ENCODE peak calls at places on chromosomes 7 and 10, in five cellular contexts. K is kidney epithelial cell, J is BE2C, V is psoas muscle, X is dorsolateral prefrontal cortex. O is an unnamed sample.

GRCh38 chr7:22586806-22587180 is 86.8 kb upstream of the STEAP1B start:
- DNase-seq in J (no peak), V (no peak), K (no peak), X (no peak), O (peak)

GRCh38 chr10:31129880-31130405 is 98.3 kb upstream of the ZNF438 start:
- DNase-seq in X (no peak), K (no peak), J (no peak), V (no peak), O (no peak)

GRCh38 chr7:1418505-1419309 is 40.6 kb downstream of the MICALL2 start:
- DNase-seq in K (no peak), V (no peak), J (peak), X (no peak), O (peak)

GRCh38 chr10:118166951-118167350 is 120.2 kb upstream of the RAB11FIP2 start:
- DNase-seq in X (no peak), K (no peak), J (no peak), V (no peak), O (no peak)

GRCh38 chr7:229184-229964 is 37.0 kb downstream of the FAM20C start:
- DNase-seq in X (peak), J (no peak), K (peak), V (peak), O (peak)

GRCh38 chr10:96465599-96465998 is 48.1 kb downstream of the TLL2 start:
- DNase-seq in K (no peak), V (no peak), X (no peak), J (no peak), O (no peak)

GRCh38 chr10:129705676-129706075 is 238.6 kb downstream of the MGMT start:
- DNase-seq in K (no peak), X (no peak), V (no peak), J (no peak), O (no peak)

GRCh38 chr10:43843331-43844101 is 194.8 kb upstream of the ZNF32 start:
- DNase-seq in X (no peak), V (peak), K (no peak), J (peak), O (peak)

GRCh38 chr10:101292194-101293006 is 61.6 kb upstream of the BTRC start:
- DNase-seq in K (no peak), J (peak), V (peak), X (peak), O (peak)

GRCh38 chr10:58704226-58705200 is 191.8 kb downstream of the BICC1 start:
- DNase-seq in V (no peak), J (peak), K (no peak), X (no peak), O (no peak)

DNA sequence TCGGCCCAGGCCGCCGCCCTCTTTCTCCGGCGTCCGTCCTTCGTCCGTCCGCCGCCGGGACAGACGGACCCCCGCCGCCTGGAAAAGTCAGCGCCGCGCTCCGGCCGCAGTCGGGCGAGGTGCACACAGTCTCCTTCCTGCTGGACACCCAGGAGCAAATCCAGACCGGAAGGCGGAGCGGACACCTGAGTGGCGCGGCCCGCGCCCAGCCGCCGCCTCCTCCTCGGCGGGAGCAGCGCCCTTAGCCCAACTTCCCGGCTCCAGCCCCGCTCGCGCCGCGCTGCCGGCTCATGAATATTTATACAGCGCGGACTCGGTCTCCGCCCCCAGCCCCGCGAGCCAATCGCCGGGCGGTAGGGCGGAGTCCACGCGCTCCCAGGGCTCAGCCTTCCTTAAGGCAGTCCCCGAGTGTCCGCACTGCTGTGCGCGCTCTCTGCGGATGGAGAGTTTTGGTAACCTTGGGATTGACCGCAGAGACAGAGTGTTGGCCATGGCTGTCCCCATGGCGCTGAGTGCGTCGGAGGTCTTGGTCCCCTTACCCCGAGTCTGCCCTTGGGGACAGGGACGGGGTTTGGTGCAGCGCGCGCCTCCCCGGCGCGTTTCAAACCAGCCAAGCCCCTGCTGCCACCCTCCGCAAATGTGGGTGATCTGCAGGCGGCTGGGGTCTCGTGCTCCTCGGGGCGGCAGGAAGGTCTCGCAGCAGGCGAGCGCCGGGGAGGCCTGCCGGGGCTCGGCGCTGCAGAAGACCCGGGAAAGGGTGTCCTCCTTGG is at the start of gene FZD8:
- DNase-seq in V (peak), J (peak), X (peak), K (peak), O (peak)
- TF ChIP-seq CTCF in V (peak), J (peak), X (peak), K (peak), O (no peak)

GRCh38 chr7:106178593-106179134 is 66.6 kb upstream of the SYPL1 start:
- DNase-seq in X (no peak), J (no peak), K (no peak), V (no peak), O (peak)

GRCh38 chr7:106177738-106178592 is 65.9 kb upstream of the SYPL1 start:
- DNase-seq in K (no peak), V (peak), X (no peak), J (no peak), O (no peak)

GRCh38 chr7:106177295-106177690 is 65.2 kb upstream of the SYPL1 start:
- DNase-seq in K (no peak), X (no peak), V (no peak), J (no peak), O (peak)

GRCh38 chr7:106175507-106175906 is 63.4 kb upstream of the SYPL1 start:
- DNase-seq in V (no peak), X (no peak), K (no peak), J (no peak), O (no peak)

GRCh38 chr7:106176414-106177294 is 64.5 kb upstream of the SYPL1 start:
- DNase-seq in J (peak), V (peak), K (peak), X (peak), O (peak)
- TF ChIP-seq CTCF in J (peak), V (peak), K (peak), X (peak), O (peak)

GRCh38 chr10:50615654-50616053 is 8.1 kb downstream of the SGMS1 start:
- DNase-seq in X (no peak), V (no peak), K (no peak), J (no peak), O (no peak)

GRCh38 chr10:50618624-50619023 is 5.1 kb downstream of the SGMS1 start:
- DNase-seq in K (no peak), J (no peak), V (no peak), X (no peak), O (no peak)

GRCh38 chr10:50613726-50614443 is 9.9 kb downstream of the SGMS1 start:
- DNase-seq in K (no peak), J (no peak), V (no peak), X (no peak), O (no peak)

GRCh38 chr10:50613150-50613549 is 10.6 kb downstream of the SGMS1 start:
- DNase-seq in J (no peak), X (no peak), K (no peak), V (no peak), O (no peak)

DNA sequence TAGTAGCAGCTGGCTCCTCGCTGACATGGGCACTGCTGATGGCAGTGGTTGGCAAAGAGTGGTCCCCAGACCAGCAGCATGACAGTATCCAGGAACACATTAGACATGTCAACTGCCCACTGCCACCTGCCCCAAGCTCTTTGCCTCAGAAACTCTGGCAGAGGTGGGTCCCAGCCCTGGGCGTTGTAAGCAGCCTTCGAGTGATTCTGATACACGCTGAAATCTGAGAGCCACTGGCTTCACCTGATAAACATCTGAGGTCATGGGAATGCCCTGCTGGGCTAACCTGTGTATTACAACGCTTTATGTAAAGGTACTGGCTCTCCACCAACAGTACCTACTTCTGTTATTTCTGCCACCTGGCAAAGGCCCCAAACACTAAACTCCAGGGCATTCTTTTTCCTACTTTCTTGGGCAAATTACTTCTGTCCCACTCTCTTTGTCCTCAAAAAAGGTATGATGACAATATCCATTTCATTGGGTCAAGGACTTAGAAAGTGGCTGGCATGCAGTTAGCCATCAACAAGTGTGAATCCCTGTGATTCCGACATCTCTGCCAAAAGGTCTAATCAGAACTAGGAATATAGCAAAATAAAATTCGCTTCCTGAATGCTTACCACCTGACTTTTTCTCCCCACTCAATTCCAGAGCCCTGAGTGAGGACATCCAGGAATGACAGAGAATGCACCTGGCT is 9.2 kb downstream of the SGMS1 start:
- DNase-seq in V (peak), K (no peak), J (no peak), X (no peak), O (no peak)
- TF ChIP-seq CTCF in V (peak), K (no peak), J (peak), X (no peak), O (no peak)

GRCh38 chr7:41655470-41655869 is 47.4 kb downstream of the INHBA start:
- DNase-seq in K (no peak), J (no peak), V (no peak), X (no peak), O (no peak)

GRCh38 chr7:41656357-41656756 is 46.5 kb downstream of the INHBA start:
- DNase-seq in V (no peak), K (no peak), X (no peak), J (no peak), O (peak)

GRCh38 chr7:41659539-41659938 is 43.4 kb downstream of the INHBA start:
- DNase-seq in K (no peak), X (no peak), V (no peak), J (no peak), O (no peak)
- TF ChIP-seq CTCF in K (no peak), X (no peak), V (no peak), J (no peak), O (no peak)

GRCh38 chr7:55121249-55121648 is 102.4 kb downstream of the EGFR start:
- DNase-seq in K (no peak), V (peak), X (no peak), J (no peak), O (no peak)
- TF ChIP-seq CTCF in K (no peak), V (no peak), X (no peak), J (no peak), O (no peak)

GRCh38 chr7:44081266-44081748 is 1.0 kb downstream of the POLM start:
- DNase-seq in X (no peak), K (no peak), V (peak), J (no peak), O (no peak)
- TF ChIP-seq CTCF in X (no peak), K (no peak), V (no peak), J (no peak), O (no peak)

O was measured in fibroblast of villous mesenchyme.